ENCODE peak calls at places on chromosomes 3 and 15, in seven cellular contexts. M is cardiac muscle cell, H is amniotic stem cell, P is HS-5, C is HL-60, E is fibroblast of pulmonary artery, V is GM19239. T is an unnamed sample.

GRCh38 chr3:61015840-61016239 is 235.4 kb downstream of the FHIT start:
- DNase-seq in M (no peak), H (no peak), P (no peak), C (peak), E (no peak), V (no peak), T (no peak)

GRCh38 chr3:17645074-17645698 is 97.2 kb downstream of the TBC1D5 start:
- DNase-seq in M (peak), H (peak), P (no peak), C (peak), E (peak), V (peak), T (peak)

GRCh38 chr3:94256888-94257813 is 194.3 kb downstream of the NSUN3 start:
- DNase-seq in M (no peak), H (no peak), P (no peak), C (no peak), E (no peak), V (no peak), T (no peak)

GRCh38 chr3:112742934-112743333 is 102.0 kb upstream of the CCDC80 start:
- DNase-seq in M (no peak), H (no peak), P (no peak), C (no peak), E (no peak), V (no peak), T (no peak)

GRCh38 chr3:133208184-133208583 is 170.0 kb downstream of the TMEM108 start:
- DNase-seq in M (no peak), H (no peak), P (no peak), C (no peak), E (no peak), V (no peak), T (no peak)

GRCh38 chr3:187640823-187641135 is 29.4 kb downstream of the SST start:
- DNase-seq in M (no peak), H (no peak), P (no peak), C (no peak), E (no peak), V (no peak), T (no peak)

GRCh38 chr3:49591615-49592014 is 37.3 kb downstream of the BSN start:
- DNase-seq in M (no peak), H (no peak), P (no peak), C (no peak), E (no peak), V (no peak), T (no peak)

GRCh38 chr15:76885212-76885611 is 19.9 kb downstream of the SCAPER start:
- DNase-seq in M (no peak), H (no peak), P (no peak), C (no peak), E (no peak), V (no peak), T (no peak)

GRCh38 chr3:16633948-16634347 is 28.7 kb upstream of the DAZL start:
- DNase-seq in M (no peak), H (no peak), P (no peak), C (peak), E (no peak), V (no peak), T (no peak)

GRCh38 chr3:114411292-114411691 is 117.5 kb downstream of the TIGIT start:
- DNase-seq in M (no peak), H (peak), P (no peak), C (no peak), E (peak), V (no peak), T (no peak)

GRCh38 chr3:30421261-30421660 is 185.1 kb upstream of the TGFBR2 start:
- DNase-seq in M (no peak), H (no peak), P (peak), C (no peak), E (peak), V (no peak), T (no peak)

GRCh38 chr3:154059798-154060197 is 61.4 kb upstream of the ARHGEF26 start:
- DNase-seq in M (peak), H (no peak), P (no peak), C (no peak), E (peak), V (no peak), T (no peak)

GRCh38 chr3:94305835-94306685 is 243.2 kb downstream of the NSUN3 start:
- DNase-seq in M (no peak), H (no peak), P (no peak), C (no peak), E (no peak), V (no peak), T (no peak)

GRCh38 chr3:45143673-45144670 is 2.2 kb downstream of the CDCP1 start:
- DNase-seq in M (no peak), H (no peak), P (no peak), C (no peak), E (no peak), V (peak), T (no peak)

GRCh38 chr3:23928525-23928924 is 11.6 kb downstream of the RPL15 start:
- DNase-seq in M (no peak), H (no peak), P (no peak), C (peak), E (no peak), V (no peak), T (no peak)

T was measured in NCI-H1105.